ENCODE peak calls at places on chromosome 11, in eight cellular contexts. One of them, this sample, is unnamed.
A peak's percentile ranks its signal among the peaks of the same experiment; 100 is the strongest.

GRCh38 chr11:121722431-121723256 is 269.9 kb upstream of the SORL1-AS1 start:
- DNase-seq in CD8-positive, alpha-beta T cell: no peak
- DNase-seq in astrocyte of the spinal cord: peak; percentile 98
- DNase-seq in HCT116: no peak
- DNase-seq in left ventricle myocardium inferior: peak; percentile 80
- DNase-seq in nephron progenitor cell: peak; percentile 51
- DNase-seq in Panc1: no peak
- DNase-seq in GM12865: no peak
- DNase-seq in this sample: peak; percentile 64

GRCh38 chr11:113288286-113288863 is 26.0 kb upstream of the TTC12 start:
- DNase-seq in CD8-positive, alpha-beta T cell: no peak
- DNase-seq in astrocyte of the spinal cord: no peak
- DNase-seq in HCT116: no peak
- DNase-seq in left ventricle myocardium inferior: no peak
- DNase-seq in nephron progenitor cell: no peak
- DNase-seq in Panc1: no peak
- DNase-seq in GM12865: no peak
- DNase-seq in this sample: no peak

GRCh38 chr11:13928566-13929251 is 33.8 kb upstream of the SPON1 start:
- DNase-seq in CD8-positive, alpha-beta T cell: no peak
- DNase-seq in astrocyte of the spinal cord: peak; percentile 52
- DNase-seq in HCT116: no peak
- DNase-seq in left ventricle myocardium inferior: no peak
- DNase-seq in nephron progenitor cell: peak; percentile 34
- DNase-seq in Panc1: no peak
- DNase-seq in GM12865: no peak
- DNase-seq in this sample: no peak

GRCh38 chr11:11814614-11815452 is 26.9 kb upstream of the USP47 start:
- DNase-seq in CD8-positive, alpha-beta T cell: no peak
- DNase-seq in astrocyte of the spinal cord: no peak
- DNase-seq in HCT116: no peak
- DNase-seq in left ventricle myocardium inferior: no peak
- DNase-seq in nephron progenitor cell: no peak
- DNase-seq in Panc1: no peak
- DNase-seq in GM12865: no peak
- DNase-seq in this sample: no peak

GRCh38 chr11:31487848-31488247 is 21.6 kb downstream of the IMMP1L start:
- DNase-seq in CD8-positive, alpha-beta T cell: no peak
- DNase-seq in astrocyte of the spinal cord: peak; percentile 76
- DNase-seq in HCT116: peak; percentile 44
- DNase-seq in left ventricle myocardium inferior: no peak
- DNase-seq in nephron progenitor cell: no peak
- DNase-seq in Panc1: no peak
- DNase-seq in GM12865: peak; percentile 30
- DNase-seq in this sample: peak; percentile 15

GRCh38 chr11:96075532-96075959 is 151.6 kb upstream of the MTMR2 start:
- DNase-seq in CD8-positive, alpha-beta T cell: no peak
- DNase-seq in astrocyte of the spinal cord: peak; percentile 47
- DNase-seq in HCT116: no peak
- DNase-seq in left ventricle myocardium inferior: no peak
- DNase-seq in nephron progenitor cell: no peak
- DNase-seq in Panc1: no peak
- DNase-seq in GM12865: peak; percentile 54
- DNase-seq in this sample: no peak

GRCh38 chr11:117392979-117393378 is 65.3 kb downstream of the CEP164 start:
- DNase-seq in CD8-positive, alpha-beta T cell: no peak
- DNase-seq in astrocyte of the spinal cord: no peak
- DNase-seq in HCT116: no peak
- DNase-seq in left ventricle myocardium inferior: no peak
- DNase-seq in nephron progenitor cell: no peak
- DNase-seq in Panc1: no peak
- DNase-seq in GM12865: no peak
- DNase-seq in this sample: no peak

GRCh38 chr11:89477175-89477574 is 14.0 kb downstream of the NOX4 start:
- DNase-seq in CD8-positive, alpha-beta T cell: no peak
- DNase-seq in astrocyte of the spinal cord: no peak
- DNase-seq in HCT116: peak; percentile 12
- DNase-seq in left ventricle myocardium inferior: no peak
- DNase-seq in nephron progenitor cell: no peak
- DNase-seq in Panc1: no peak
- DNase-seq in GM12865: no peak
- DNase-seq in this sample: peak; percentile 8

GRCh38 chr11:19992162-19992561 is 168.1 kb downstream of the DBX1 start:
- DNase-seq in CD8-positive, alpha-beta T cell: no peak
- DNase-seq in astrocyte of the spinal cord: no peak
- DNase-seq in HCT116: no peak
- DNase-seq in left ventricle myocardium inferior: no peak
- DNase-seq in nephron progenitor cell: no peak
- DNase-seq in Panc1: no peak
- DNase-seq in GM12865: no peak
- DNase-seq in this sample: no peak

GRCh38 chr11:3341298-3341697 is 37.6 kb downstream of the ZNF195 start:
- DNase-seq in CD8-positive, alpha-beta T cell: peak; percentile 38
- DNase-seq in astrocyte of the spinal cord: peak; percentile 19
- DNase-seq in HCT116: peak; percentile 18
- DNase-seq in left ventricle myocardium inferior: peak; percentile 31
- DNase-seq in nephron progenitor cell: peak; percentile 68
- DNase-seq in Panc1: peak; percentile 28
- DNase-seq in GM12865: peak; percentile 47
- DNase-seq in this sample: peak; percentile 26

GRCh38 chr11:92131289-92131890 is 93.2 kb upstream of the FAT3 start:
- DNase-seq in CD8-positive, alpha-beta T cell: no peak
- DNase-seq in astrocyte of the spinal cord: no peak
- DNase-seq in HCT116: no peak
- DNase-seq in left ventricle myocardium inferior: no peak
- DNase-seq in nephron progenitor cell: no peak
- DNase-seq in Panc1: no peak
- DNase-seq in GM12865: no peak
- DNase-seq in this sample: no peak

GRCh38 chr11:75319035-75319877 is 32.2 kb downstream of the ARRB1 start:
- DNase-seq in CD8-positive, alpha-beta T cell: no peak
- DNase-seq in astrocyte of the spinal cord: no peak
- DNase-seq in HCT116: no peak
- DNase-seq in left ventricle myocardium inferior: no peak
- DNase-seq in nephron progenitor cell: no peak
- DNase-seq in Panc1: no peak
- DNase-seq in GM12865: no peak
- DNase-seq in this sample: peak; percentile 38

GRCh38 chr11:85040166-85040565 is 587.0 kb downstream of the DLG2 start:
- DNase-seq in CD8-positive, alpha-beta T cell: no peak
- DNase-seq in astrocyte of the spinal cord: peak; percentile 18
- DNase-seq in HCT116: no peak
- DNase-seq in left ventricle myocardium inferior: no peak
- DNase-seq in nephron progenitor cell: no peak
- DNase-seq in Panc1: no peak
- DNase-seq in GM12865: no peak
- DNase-seq in this sample: no peak

GRCh38 chr11:134675983-134676382 is 263.9 kb upstream of the B3GAT1 start:
- DNase-seq in CD8-positive, alpha-beta T cell: no peak
- DNase-seq in astrocyte of the spinal cord: no peak
- DNase-seq in HCT116: no peak
- DNase-seq in left ventricle myocardium inferior: no peak
- DNase-seq in nephron progenitor cell: no peak
- DNase-seq in Panc1: no peak
- DNase-seq in GM12865: no peak
- DNase-seq in this sample: no peak

GRCh38 chr11:43788394-43788793 is 92.2 kb upstream of the ALKBH3 start:
- DNase-seq in CD8-positive, alpha-beta T cell: no peak
- DNase-seq in astrocyte of the spinal cord: no peak
- DNase-seq in HCT116: no peak
- DNase-seq in left ventricle myocardium inferior: no peak
- DNase-seq in nephron progenitor cell: no peak
- DNase-seq in Panc1: no peak
- DNase-seq in GM12865: no peak
- DNase-seq in this sample: no peak

GRCh38 chr11:108718466-108718865 is 53.6 kb downstream of the DDX10 start:
- DNase-seq in CD8-positive, alpha-beta T cell: no peak
- DNase-seq in astrocyte of the spinal cord: no peak
- DNase-seq in HCT116: no peak
- DNase-seq in left ventricle myocardium inferior: no peak
- DNase-seq in nephron progenitor cell: no peak
- DNase-seq in Panc1: no peak
- DNase-seq in GM12865: no peak
- DNase-seq in this sample: no peak

GRCh38 chr11:87666730-87667129 is 508.5 kb downstream of the RAB38 start:
- DNase-seq in CD8-positive, alpha-beta T cell: no peak
- DNase-seq in astrocyte of the spinal cord: no peak
- DNase-seq in HCT116: no peak
- DNase-seq in left ventricle myocardium inferior: no peak
- DNase-seq in nephron progenitor cell: no peak
- DNase-seq in Panc1: no peak
- DNase-seq in GM12865: no peak
- DNase-seq in this sample: no peak

GRCh38 chr11:117907276-117908110 is 21.7 kb downstream of the TMPRSS13 start:
- DNase-seq in CD8-positive, alpha-beta T cell: peak; percentile 12
- DNase-seq in astrocyte of the spinal cord: peak; percentile 90
- DNase-seq in HCT116: peak; percentile 94
- DNase-seq in left ventricle myocardium inferior: peak; percentile 79
- DNase-seq in nephron progenitor cell: peak; percentile 92
- DNase-seq in Panc1: peak; percentile 35
- DNase-seq in GM12865: peak; percentile 59
- DNase-seq in this sample: peak; percentile 86

GRCh38 chr11:32602657-32603410 is 19.2 kb downstream of the EIF3M start:
- DNase-seq in CD8-positive, alpha-beta T cell: no peak
- DNase-seq in astrocyte of the spinal cord: peak; percentile 58
- DNase-seq in HCT116: no peak
- DNase-seq in left ventricle myocardium inferior: no peak
- DNase-seq in nephron progenitor cell: no peak
- DNase-seq in Panc1: no peak
- DNase-seq in GM12865: no peak
- DNase-seq in this sample: no peak

GRCh38 chr11:3231851-3232744 is at the start of gene MRGPRE:
- DNase-seq in CD8-positive, alpha-beta T cell: no peak
- DNase-seq in astrocyte of the spinal cord: no peak
- DNase-seq in HCT116: no peak
- DNase-seq in left ventricle myocardium inferior: peak; percentile 62
- DNase-seq in nephron progenitor cell: no peak
- DNase-seq in Panc1: no peak
- DNase-seq in GM12865: no peak
- DNase-seq in this sample: no peak

GRCh38 chr11:124891390-124891861 is 6.2 kb downstream of the ROBO4 start:
- DNase-seq in CD8-positive, alpha-beta T cell: no peak
- DNase-seq in astrocyte of the spinal cord: no peak
- DNase-seq in HCT116: no peak
- DNase-seq in left ventricle myocardium inferior: peak; percentile 58
- DNase-seq in nephron progenitor cell: peak; percentile 70
- DNase-seq in Panc1: no peak
- DNase-seq in GM12865: no peak
- DNase-seq in this sample: no peak
- TF ChIP-seq CTCF in CD8-positive, alpha-beta T cell: no peak
- TF ChIP-seq CTCF in astrocyte of the spinal cord: no peak
- TF ChIP-seq CTCF in HCT116: peak; percentile 13
- TF ChIP-seq CTCF in left ventricle myocardium inferior: no peak
- TF ChIP-seq CTCF in nephron progenitor cell: no peak
- TF ChIP-seq CTCF in Panc1: no peak
- TF ChIP-seq CTCF in GM12865: no peak
- TF ChIP-seq CTCF in this sample: no peak

GRCh38 chr11:76799061-76799804 is 16.1 kb downstream of the TSKU start:
- DNase-seq in CD8-positive, alpha-beta T cell: peak; percentile 45
- DNase-seq in astrocyte of the spinal cord: peak; percentile 64
- DNase-seq in HCT116: no peak
- DNase-seq in left ventricle myocardium inferior: peak; percentile 91
- DNase-seq in nephron progenitor cell: peak; percentile 92
- DNase-seq in Panc1: no peak
- DNase-seq in GM12865: peak; percentile 73
- DNase-seq in this sample: peak; percentile 90
- TF ChIP-seq CTCF in CD8-positive, alpha-beta T cell: peak; percentile 91
- TF ChIP-seq CTCF in astrocyte of the spinal cord: peak; percentile 83
- TF ChIP-seq CTCF in HCT116: peak; percentile 89
- TF ChIP-seq CTCF in left ventricle myocardium inferior: peak; percentile 98
- TF ChIP-seq CTCF in nephron progenitor cell: peak; percentile 82
- TF ChIP-seq CTCF in Panc1: peak; percentile 98
- TF ChIP-seq CTCF in GM12865: peak; percentile 86
- TF ChIP-seq CTCF in this sample: peak; percentile 90

DNA sequence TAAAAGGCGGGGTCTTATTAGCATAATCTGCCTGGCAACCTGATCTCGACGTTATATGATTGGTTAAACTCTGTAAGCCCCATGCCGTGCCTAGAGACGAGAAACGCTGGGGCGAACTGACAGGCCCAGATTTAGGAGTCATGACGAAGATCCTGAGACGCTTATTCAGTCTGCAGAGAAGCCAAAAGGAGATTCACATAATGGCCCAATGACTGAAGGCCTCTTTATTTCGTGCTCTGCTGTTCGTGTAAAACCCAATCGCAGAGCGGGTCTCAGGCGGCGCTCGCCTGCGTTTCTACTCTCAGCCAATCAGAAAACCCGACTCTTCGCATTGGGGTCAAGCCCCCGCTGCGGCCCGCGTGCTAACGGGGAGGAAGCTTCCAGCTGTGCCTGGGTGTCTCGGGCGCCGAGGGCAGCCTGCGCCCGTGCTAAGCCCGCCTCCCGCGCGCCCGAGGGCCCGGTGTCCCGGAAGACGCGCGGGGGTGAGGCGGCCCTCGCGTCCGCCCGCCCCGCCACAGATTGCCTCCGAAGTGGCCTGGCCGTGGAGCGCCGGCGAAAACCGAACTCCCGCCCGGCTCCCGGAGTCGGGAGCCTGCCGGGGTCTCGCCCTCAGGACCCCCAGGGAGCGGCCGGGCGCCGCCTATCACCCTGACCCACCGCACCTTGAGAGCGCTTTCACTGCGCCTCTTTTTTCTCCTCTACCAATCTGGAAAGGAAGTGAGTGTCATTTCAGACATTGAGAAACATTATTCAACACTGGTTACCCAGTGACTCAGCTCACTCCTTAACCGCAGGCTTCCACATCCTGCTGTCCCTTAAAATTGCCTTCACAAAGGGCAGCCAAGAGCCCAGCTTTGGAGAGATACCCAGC is 446 bp upstream of the PRDM10 start:
- DNase-seq in CD8-positive, alpha-beta T cell: peak; percentile 82
- DNase-seq in astrocyte of the spinal cord: peak; percentile 99
- DNase-seq in HCT116: peak; percentile 96
- DNase-seq in left ventricle myocardium inferior: peak; percentile 93
- DNase-seq in nephron progenitor cell: peak; percentile 87
- DNase-seq in Panc1: peak; percentile 97
- DNase-seq in GM12865: peak; percentile 98
- DNase-seq in this sample: peak; percentile 86
- TF ChIP-seq CTCF in CD8-positive, alpha-beta T cell: no peak
- TF ChIP-seq CTCF in astrocyte of the spinal cord: no peak
- TF ChIP-seq CTCF in HCT116: no peak
- TF ChIP-seq CTCF in left ventricle myocardium inferior: no peak
- TF ChIP-seq CTCF in nephron progenitor cell: no peak
- TF ChIP-seq CTCF in Panc1: no peak
- TF ChIP-seq CTCF in GM12865: no peak
- TF ChIP-seq CTCF in this sample: no peak

GRCh38 chr11:125626381-125626950 is 1.5 kb downstream of the CHEK1 start:
- DNase-seq in CD8-positive, alpha-beta T cell: peak; percentile 1
- DNase-seq in astrocyte of the spinal cord: no peak
- DNase-seq in HCT116: no peak
- DNase-seq in left ventricle myocardium inferior: no peak
- DNase-seq in nephron progenitor cell: no peak
- DNase-seq in Panc1: peak; percentile 68
- DNase-seq in GM12865: peak; percentile 66
- DNase-seq in this sample: no peak
- TF ChIP-seq CTCF in CD8-positive, alpha-beta T cell: peak; percentile 44
- TF ChIP-seq CTCF in astrocyte of the spinal cord: peak; percentile 46
- TF ChIP-seq CTCF in HCT116: peak; percentile 36
- TF ChIP-seq CTCF in left ventricle myocardium inferior: no peak
- TF ChIP-seq CTCF in nephron progenitor cell: no peak
- TF ChIP-seq CTCF in Panc1: peak; percentile 70
- TF ChIP-seq CTCF in GM12865: peak; percentile 32
- TF ChIP-seq CTCF in this sample: no peak